ENCODE peak calls at places on chromosomes 13 and 19, in five cellular contexts. P is prostate gland, W is AG04449, C is fibroblast of mammary gland, Y is fibroblast of lung. V is an unnamed sample.

GRCh38 chr13:76861859-76862258 is 24.3 kb downstream of the KCTD12 start:
- DNase-seq in W (no peak), Y (no peak), P (no peak), C (no peak), V (no peak)

GRCh38 chr13:24921003-24921402 is 157.0 kb downstream of the RNF17 start:
- DNase-seq in C (no peak), Y (peak; percentile 17), P (no peak), W (no peak), V (no peak)

GRCh38 chr13:34900288-34900739 is 41.8 kb upstream of the NBEA start:
- DNase-seq in P (no peak), C (no peak), Y (no peak), W (no peak), V (no peak)

GRCh38 chr19:11205939-11206570 is 8.7 kb upstream of the KANK2 start:
- DNase-seq in C (no peak), W (no peak), P (no peak), Y (no peak), V (no peak)

GRCh38 chr19:35756373-35757230 is at the start of gene HSPB6:
- DNase-seq in Y (peak; percentile 91), C (peak; percentile 84), P (no peak), W (no peak), V (no peak)

GRCh38 chr19:35048911-35049411 is 7.4 kb downstream of the HPN start:
- DNase-seq in W (no peak), C (no peak), Y (no peak), P (peak; percentile 62), V (no peak)

GRCh38 chr19:15829277-15829770 is 13.9 kb upstream of the OR10H1 start:
- DNase-seq in Y (no peak), W (no peak), C (no peak), P (no peak), V (no peak)

GRCh38 chr13:44868397-44868796 is 120.9 kb downstream of the NUFIP1 start:
- DNase-seq in P (no peak), W (no peak), C (no peak), Y (no peak), V (no peak)

GRCh38 chr13:109610517-109610916 is 175.9 kb downstream of the IRS2 start:
- DNase-seq in W (no peak), P (no peak), C (peak; percentile 20), Y (peak; percentile 7), V (no peak)

GRCh38 chr13:44230736-44231135 is 142.9 kb upstream of the SERP2 start:
- DNase-seq in C (no peak), Y (no peak), W (no peak), P (no peak), V (no peak)

GRCh38 chr13:93881418-93881817 is 598.1 kb downstream of the DCT start:
- DNase-seq in C (peak; percentile 40), Y (peak; percentile 85), P (no peak), W (no peak), V (no peak)

GRCh38 chr19:33432408-33433170 is 59.1 kb downstream of the CEBPG start:
- DNase-seq in C (no peak), W (no peak), P (no peak), Y (no peak), V (no peak)

GRCh38 chr19:3397266-3398022 is 31.1 kb downstream of the NFIC start:
- DNase-seq in Y (peak; percentile 32), C (peak; percentile 44), P (no peak), W (no peak), V (no peak)

GRCh38 chr19:4744451-4745170 is 21.0 kb upstream of the DPP9 start:
- DNase-seq in P (no peak), Y (peak; percentile 95), C (peak; percentile 96), W (peak; percentile 75), V (no peak)

GRCh38 chr13:46035066-46035465 is 17.5 kb downstream of the ZC3H13 start:
- DNase-seq in C (no peak), Y (no peak), W (no peak), P (no peak), V (no peak)

GRCh38 chr19:45234089-45234869 is 10.9 kb downstream of the EXOC3L2 start:
- DNase-seq in C (no peak), P (no peak), W (no peak), Y (no peak), V (no peak)

GRCh38 chr19:48419158-48419920 is 25.9 kb downstream of the GRIN2D start:
- DNase-seq in P (no peak), Y (peak; percentile 42), W (no peak), C (peak; percentile 37), V (no peak)

GRCh38 chr13:34462843-34463242 is 479.2 kb upstream of the NBEA start:
- DNase-seq in W (no peak), P (no peak), Y (peak; percentile 71), C (peak; percentile 59), V (no peak)

GRCh38 chr19:31145909-31146453 is 203.3 kb downstream of the TSHZ3 start:
- DNase-seq in W (no peak), C (peak; percentile 11), P (no peak), Y (no peak), V (no peak)

GRCh38 chr19:9672893-9673292 is 2.0 kb downstream of the ZNF562 start:
- DNase-seq in C (no peak), W (no peak), P (no peak), Y (no peak), V (no peak)

GRCh38 chr13:109140777-109141354 is 511.5 kb downstream of the MYO16 start:
- DNase-seq in W (no peak), P (no peak), C (no peak), Y (no peak), V (no peak)

GRCh38 chr19:2278504-2279158 is 3.3 kb downstream of the PEAK3 start:
- DNase-seq in P (no peak), C (no peak), W (no peak), Y (no peak), V (no peak)

GRCh38 chr19:15101479-15102082 is 5.6 kb upstream of the SYDE1 start:
- DNase-seq in C (peak; percentile 62), Y (peak; percentile 50), P (no peak), W (no peak), V (no peak)

GRCh38 chr19:45115809-45116615 is 23.0 kb downstream of the PPP1R37 start:
- DNase-seq in W (no peak), C (no peak), Y (no peak), P (no peak), V (no peak)

GRCh38 chr19:19615086-19615485 is 3.4 kb downstream of the PBX4 start:
- DNase-seq in Y (no peak), W (no peak), C (peak; percentile 65), P (no peak), V (no peak)

GRCh38 chr19:43644181-43644580 is 4.5 kb upstream of the CADM4 start:
- DNase-seq in C (no peak), P (no peak), W (no peak), Y (no peak), V (no peak)

GRCh38 chr19:43649514-43649913 is 9.9 kb upstream of the CADM4 start:
- DNase-seq in Y (no peak), C (no peak), P (no peak), W (no peak), V (no peak)

GRCh38 chr19:43651758-43652545 is 12.3 kb upstream of the CADM4 start:
- DNase-seq in Y (peak; percentile 69), P (peak; percentile 68), W (no peak), C (peak; percentile 66), V (no peak)

GRCh38 chr19:43652546-43652874 is 12.9 kb upstream of the CADM4 start:
- DNase-seq in W (no peak), C (no peak), P (no peak), Y (no peak), V (no peak)

GRCh38 chr19:43648633-43649032 is 9.0 kb upstream of the CADM4 start:
- DNase-seq in C (no peak), W (no peak), P (no peak), Y (no peak), V (no peak)
- TF ChIP-seq CTCF in C (no peak), W (no peak), P (no peak), Y (no peak), V (no peak)

DNA sequence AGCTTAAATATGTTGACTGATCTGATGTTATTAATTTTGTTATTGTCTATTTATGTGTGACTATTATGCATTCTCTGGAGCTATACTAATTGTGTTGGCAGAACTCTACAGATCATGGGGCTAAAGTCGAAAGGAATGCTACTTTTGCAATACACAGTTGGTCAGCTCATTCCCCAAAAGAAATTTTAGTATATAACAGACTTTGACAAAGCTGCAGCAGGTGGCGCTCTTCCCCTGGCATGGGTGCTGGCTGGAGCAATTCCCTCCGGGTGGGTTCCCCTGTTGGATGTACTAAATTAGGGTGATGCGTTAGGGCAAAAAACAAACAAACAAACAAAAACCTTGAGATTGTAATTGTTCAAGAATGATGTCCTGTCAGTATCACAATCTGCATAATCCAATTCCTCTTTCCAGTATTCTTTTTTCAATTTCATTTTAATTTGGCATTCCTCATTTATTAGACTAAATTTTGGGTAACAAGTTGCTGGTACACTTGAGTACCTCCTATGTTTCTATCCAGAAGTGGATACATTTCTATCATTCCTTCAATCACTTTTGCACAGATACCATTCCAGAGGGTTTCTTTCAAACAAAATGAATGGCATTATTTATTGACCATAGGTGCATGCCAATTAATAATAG is 322.8 kb upstream of the EDNRB start:
- DNase-seq in Y (peak; percentile 60), P (no peak), C (peak; percentile 46), W (no peak), V (no peak)
- TF ChIP-seq CTCF in Y (peak; percentile 85), P (no peak), C (peak; percentile 68), W (peak; percentile 46), V (no peak)

DNA sequence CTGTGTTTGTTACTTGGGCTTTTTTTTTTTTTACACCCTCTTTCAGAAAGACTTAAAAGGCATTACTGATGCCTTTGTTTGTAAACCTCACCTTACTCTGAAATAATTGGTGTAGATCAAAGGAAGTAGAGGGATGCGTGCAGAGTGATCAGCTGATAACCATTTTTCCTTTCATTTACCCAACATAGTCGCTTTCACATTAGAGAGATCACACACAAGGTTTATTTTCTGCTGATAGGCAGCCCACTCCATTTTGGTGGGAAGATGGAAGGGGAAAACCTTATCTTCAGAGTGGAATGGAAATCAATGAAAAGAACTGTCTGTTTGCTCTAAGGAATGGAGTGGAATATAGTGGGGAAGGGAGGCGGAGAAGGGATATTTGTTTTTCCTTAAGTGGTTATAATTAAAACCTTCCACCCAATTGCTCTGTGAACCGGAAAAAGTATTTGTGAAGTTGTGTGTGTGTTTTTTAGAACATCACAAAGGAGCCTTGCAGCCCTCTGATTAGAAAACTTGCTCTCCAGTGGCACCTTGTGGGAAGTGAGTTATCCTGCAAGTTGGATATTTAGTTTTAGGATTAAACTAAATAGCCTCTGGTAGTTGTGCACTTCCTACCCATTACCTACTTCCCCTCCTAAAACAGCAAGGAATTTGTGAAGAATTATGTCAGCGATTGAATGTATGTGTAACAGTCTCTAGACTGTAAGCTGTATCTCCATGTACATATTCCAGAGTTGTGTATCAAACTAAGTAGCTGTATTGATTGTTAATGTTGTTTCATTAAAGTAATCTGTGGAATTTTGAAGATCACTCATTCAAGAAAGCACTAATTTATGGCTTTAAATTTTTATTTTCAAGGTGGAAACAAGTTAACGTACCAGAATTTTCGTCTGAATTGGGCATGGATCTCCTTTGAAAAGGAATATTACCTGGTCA is 76.8 kb downstream of the FREM2 start:
- DNase-seq in C (peak; percentile 43), P (no peak), W (peak; percentile 0), Y (peak; percentile 52), V (no peak)
- TF ChIP-seq CTCF in C (peak; percentile 60), P (peak; percentile 37), W (peak; percentile 54), Y (peak; percentile 62), V (peak; percentile 5)

DNA sequence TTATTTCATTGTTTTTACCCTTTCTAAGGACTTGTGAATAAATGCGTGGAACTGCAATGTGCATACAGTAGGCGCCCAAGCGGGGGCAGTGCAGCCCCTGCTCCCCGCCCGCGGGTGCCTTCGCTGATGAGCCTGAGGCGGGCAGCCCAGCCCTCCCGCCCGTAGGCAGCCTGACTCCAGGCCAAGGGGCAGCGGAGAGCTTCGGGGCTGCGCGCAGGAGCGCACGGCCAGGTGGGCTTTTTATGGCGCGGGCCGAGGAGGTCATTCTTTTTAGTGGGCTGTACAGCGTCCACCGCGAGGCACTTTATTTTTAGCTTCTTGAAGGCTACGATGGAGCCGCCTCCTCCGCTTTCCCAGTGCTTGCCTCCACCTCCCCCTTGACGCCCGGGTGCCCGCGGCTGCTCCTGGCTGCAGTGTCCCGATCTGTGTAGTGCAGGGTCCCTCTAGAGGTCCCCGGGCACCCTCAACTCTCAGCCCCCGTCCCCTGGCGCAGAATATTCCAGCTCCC is 60.5 kb downstream of the CCNE1 start:
- DNase-seq in W (no peak), C (no peak), Y (peak; percentile 5), P (no peak), V (no peak)
- TF ChIP-seq CTCF in W (no peak), C (no peak), Y (no peak), P (no peak), V (no peak)